ENCODE peak calls at places on chromosomes 12 and 14, in six cellular contexts. G is left lung, O is brain microvascular endothelial cell, J is fibroblast of pulmonary artery, B is nephron progenitor cell, Z is HFF-Myc. C is an unnamed sample.

GRCh38 chr14:69931960-69932359 is 52.7 kb downstream of the SMOC1 start:
- DNase-seq in B (no peak), G (no peak), Z (no peak), J (no peak), O (no peak), C (no peak)

GRCh38 chr12:122437656-122438121 is 15.2 kb upstream of the CLIP1 start:
- DNase-seq in O (no peak), G (peak; percentile 47), J (peak; percentile 83), Z (no peak), B (no peak), C (no peak)

GRCh38 chr12:72267974-72268373 is 4.2 kb upstream of the TRHDE start:
- DNase-seq in O (no peak), J (no peak), G (no peak), Z (no peak), B (no peak), C (no peak)

GRCh38 chr14:79483989-79484388 is 727.3 kb downstream of the DIO2 start:
- DNase-seq in Z (no peak), G (no peak), B (no peak), O (no peak), J (no peak), C (no peak)

GRCh38 chr12:82873951-82874350 is 187.2 kb downstream of the TMTC2 start:
- DNase-seq in J (no peak), B (no peak), G (no peak), Z (no peak), O (no peak), C (no peak)

GRCh38 chr14:21308132-21308478 is 28.2 kb downstream of the RPGRIP1 start:
- DNase-seq in Z (no peak), B (no peak), J (no peak), G (no peak), O (no peak), C (no peak)

GRCh38 chr12:94560416-94561221 is 89.7 kb downstream of the TMCC3 start:
- DNase-seq in G (peak; percentile 36), Z (no peak), B (no peak), J (peak; percentile 18), O (peak; percentile 67), C (no peak)

GRCh38 chr14:103514596-103515421 is 7.8 kb downstream of the CKB start:
- DNase-seq in J (no peak), B (no peak), O (no peak), G (peak; percentile 18), Z (no peak), C (no peak)

GRCh38 chr12:119780786-119781434 is 96.2 kb downstream of the CIT start:
- DNase-seq in G (no peak), Z (peak; percentile 36), B (peak; percentile 30), O (peak; percentile 33), J (peak; percentile 65), C (no peak)

GRCh38 chr14:21395450-21395849 is 11.6 kb upstream of the SUPT16H start:
- DNase-seq in O (no peak), J (no peak), G (no peak), Z (no peak), B (no peak), C (no peak)

GRCh38 chr12:103824845-103825244 is 16.2 kb downstream of the NT5DC3 start:
- DNase-seq in O (no peak), B (no peak), Z (no peak), G (no peak), J (no peak), C (no peak)

GRCh38 chr14:98366429-98366828 is 905.6 kb downstream of the BCL11B start:
- DNase-seq in Z (no peak), B (no peak), G (no peak), J (no peak), O (no peak), C (no peak)

GRCh38 chr12:82756303-82756702 is 69.6 kb downstream of the TMTC2 start:
- DNase-seq in J (no peak), O (no peak), Z (no peak), G (no peak), B (no peak), C (no peak)

GRCh38 chr12:48119078-48119833 is at the start of gene PFKM:
- DNase-seq in G (peak; percentile 84), B (peak; percentile 81), J (peak; percentile 94), Z (peak; percentile 92), O (peak; percentile 90), C (peak; percentile 76)

GRCh38 chr14:64598404-64598803 is 48.6 kb downstream of the PPP1R36 start:
- DNase-seq in J (no peak), Z (no peak), O (no peak), B (no peak), G (no peak), C (no peak)

GRCh38 chr14:64602826-64603225 is 53.1 kb downstream of the PPP1R36 start:
- DNase-seq in B (no peak), G (no peak), Z (no peak), O (no peak), J (no peak), C (no peak)

GRCh38 chr14:64604854-64605253 is 55.1 kb downstream of the PPP1R36 start:
- DNase-seq in G (no peak), B (no peak), J (no peak), Z (no peak), O (no peak), C (no peak)

GRCh38 chr14:64604001-64604400 is 54.2 kb downstream of the PPP1R36 start:
- DNase-seq in Z (no peak), J (no peak), B (no peak), G (no peak), O (no peak), C (no peak)

GRCh38 chr14:64601571-64601970 is 51.8 kb downstream of the PPP1R36 start:
- DNase-seq in O (no peak), B (no peak), J (no peak), Z (no peak), G (no peak), C (no peak)
- TF ChIP-seq CTCF in O (no peak), B (no peak), J (no peak), Z (no peak), G (no peak), C (no peak)

GRCh38 chr14:50109342-50109741 is 7.0 kb downstream of the VCPKMT start:
- DNase-seq in Z (no peak), B (no peak), O (peak; percentile 31), G (no peak), J (peak; percentile 42), C (no peak)
- TF ChIP-seq CTCF in Z (peak; percentile 31), B (peak; percentile 15), O (peak; percentile 70), G (no peak), J (peak; percentile 39), C (peak; percentile 8)

DNA sequence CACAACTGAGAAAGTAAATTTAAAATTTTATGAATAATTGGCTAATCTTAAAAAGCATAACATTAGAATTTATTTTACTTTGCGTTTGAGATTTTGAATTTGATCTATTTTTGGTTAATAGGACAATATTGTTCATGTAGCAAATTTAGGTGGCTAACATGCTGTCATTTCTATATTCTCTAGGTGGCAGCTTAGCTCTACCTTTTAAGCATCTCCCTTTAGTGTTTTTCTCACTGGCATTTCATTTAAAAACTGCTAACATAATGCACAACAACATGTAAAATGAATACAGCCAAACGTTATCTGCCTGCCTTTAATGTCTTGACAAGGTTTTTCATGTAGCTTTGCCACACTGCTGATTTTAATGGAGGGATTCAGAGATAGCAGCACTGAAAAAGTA is 272.3 kb upstream of the FBXO33 start:
- DNase-seq in J (no peak), G (no peak), B (no peak), O (no peak), Z (no peak), C (no peak)
- TF ChIP-seq CTCF in J (no peak), G (no peak), B (no peak), O (no peak), Z (no peak), C (no peak)

DNA sequence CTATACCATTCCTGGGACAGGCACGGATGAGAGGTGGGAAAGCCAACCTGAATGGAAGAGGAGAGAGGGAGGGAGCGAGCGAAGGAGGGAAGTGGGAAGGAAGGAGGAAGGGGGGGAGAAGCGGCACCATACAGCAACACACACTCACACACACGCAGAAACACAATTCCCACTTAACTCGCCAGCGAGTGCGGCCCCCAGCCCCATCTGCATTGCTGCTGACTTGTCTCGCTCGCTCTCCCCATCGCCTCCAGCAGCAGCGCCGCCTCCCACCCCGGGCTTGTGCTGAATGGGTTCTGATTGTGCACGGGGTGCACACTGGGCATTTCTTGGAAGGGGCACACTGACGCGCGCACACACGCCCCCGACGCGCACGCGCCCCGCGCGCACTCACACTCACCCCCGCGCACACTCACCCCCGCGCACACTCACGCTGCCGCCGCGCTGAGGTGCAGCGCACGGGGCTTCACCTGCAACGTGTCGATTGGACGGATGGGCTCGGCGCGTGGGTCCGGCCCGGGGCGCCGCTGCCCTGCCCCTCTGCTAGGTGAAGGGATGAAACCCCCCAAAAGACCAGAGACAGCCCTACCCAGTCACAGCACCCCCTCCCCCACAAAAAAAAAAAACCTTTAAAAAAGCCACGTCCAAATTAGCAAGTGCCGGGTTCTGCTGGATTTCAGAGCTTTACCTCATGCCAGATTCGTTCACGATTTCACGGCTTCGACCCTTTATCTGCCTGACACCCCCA is 680 bp downstream of the GRIN2B start:
- DNase-seq in O (no peak), B (peak; percentile 59), G (no peak), J (no peak), Z (no peak), C (no peak)
- TF ChIP-seq CTCF in O (no peak), B (no peak), G (no peak), J (no peak), Z (no peak), C (no peak)

GRCh38 chr12:40970320-40970907 is 217.7 kb upstream of the PDZRN4 start:
- DNase-seq in O (no peak), J (no peak), G (no peak), B (no peak), Z (no peak), C (no peak)
- TF ChIP-seq CTCF in O (no peak), J (no peak), G (no peak), B (no peak), Z (no peak), C (no peak)

DNA sequence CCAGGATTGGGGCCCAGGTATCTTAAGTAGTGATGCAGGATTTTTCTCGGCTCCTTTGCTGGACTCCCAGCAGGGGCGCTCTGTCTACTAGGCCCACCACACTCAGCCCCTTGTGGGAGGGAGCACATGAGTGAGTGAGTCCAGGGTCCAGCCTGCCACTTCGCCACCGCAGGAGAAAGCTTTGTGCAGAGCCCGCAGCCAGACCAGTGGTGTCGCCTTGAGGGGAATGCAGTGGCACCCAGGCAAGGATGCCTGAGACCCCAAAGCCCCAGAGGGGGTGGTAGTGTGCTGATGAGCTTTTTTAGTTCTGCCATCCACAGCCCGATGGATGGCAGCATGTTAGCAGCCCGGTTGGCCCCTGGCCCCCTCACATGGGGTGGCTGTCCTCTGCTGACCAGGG is 5.4 kb upstream of the MRPS35 start:
- DNase-seq in Z (no peak), B (peak; percentile 11), O (no peak), G (no peak), J (no peak), C (no peak)
- TF ChIP-seq CTCF in Z (no peak), B (no peak), O (no peak), G (no peak), J (no peak), C (no peak)

DNA sequence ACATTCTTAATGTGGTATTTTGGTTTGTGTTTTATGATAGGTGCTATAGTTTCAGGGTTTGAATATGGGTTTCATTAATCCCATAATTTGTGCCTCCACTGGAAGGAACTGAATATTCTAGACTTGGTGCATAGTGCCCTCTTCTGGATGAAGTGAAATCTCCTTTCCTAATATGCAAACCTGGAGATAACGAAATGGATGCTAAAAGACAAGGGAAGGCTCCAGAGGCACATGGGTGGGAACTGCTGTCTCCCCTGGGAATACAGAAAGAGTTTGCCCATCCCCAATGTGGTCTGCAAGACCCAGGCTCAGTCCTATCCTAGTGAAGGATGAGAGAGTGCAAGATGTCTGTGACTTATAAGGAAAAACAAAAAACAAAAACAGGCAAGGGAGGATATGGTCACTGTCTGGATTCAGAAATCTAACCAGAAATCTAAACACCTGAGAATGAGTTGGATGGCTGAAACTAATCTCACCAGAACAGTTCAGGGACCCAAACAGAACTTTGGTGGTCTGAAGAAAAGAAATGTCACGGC is 142.3 kb upstream of the TMPO start:
- DNase-seq in J (peak; percentile 73), G (no peak), O (peak; percentile 35), B (peak; percentile 12), Z (peak; percentile 39), C (no peak)
- TF ChIP-seq CTCF in J (peak; percentile 79), G (no peak), O (peak; percentile 61), B (peak; percentile 65), Z (peak; percentile 46), C (peak; percentile 54)

C was measured in AG09319.